ENCODE peak calls at places on chromosomes 11 and 22, in eight cellular contexts. E, C, P, R, T, Y, X and M are unnamed samples.

GRCh38 chr11:25734592-25735211 is 597.2 kb upstream of the ANO3 start:
- DNase-seq in Y (no peak), T (no peak), P (no peak), X (peak; percentile 58), C (peak; percentile 65), R (no peak), E (peak; percentile 41), M (no peak)

GRCh38 chr22:32850591-32851517 is 49.3 kb downstream of the TIMP3 start:
- DNase-seq in R (peak; percentile 77), P (peak; percentile 90), T (no peak), C (no peak), Y (no peak), X (no peak), E (peak; percentile 72), M (no peak)

GRCh38 chr11:15159085-15159484 is 44.4 kb downstream of the INSC start:
- DNase-seq in T (no peak), E (peak; percentile 77), P (no peak), Y (peak; percentile 6), X (peak; percentile 17), C (peak; percentile 38), R (no peak), M (no peak)

GRCh38 chr22:48181168-48181955 is 1418.9 kb downstream of the TBC1D22A start:
- DNase-seq in T (no peak), C (no peak), X (no peak), E (no peak), R (no peak), Y (no peak), P (no peak), M (no peak)

GRCh38 chr22:22103078-22103593 is 120.5 kb upstream of the TOP3B start:
- DNase-seq in C (peak; percentile 24), T (peak; percentile 40), P (no peak), X (peak; percentile 11), Y (no peak), E (peak; percentile 26), R (no peak), M (no peak)

GRCh38 chr22:42856179-42856864 is 751 bp downstream of the ARFGAP3 start:
- DNase-seq in E (peak; percentile 71), C (peak; percentile 42), P (peak; percentile 80), T (peak; percentile 76), R (peak; percentile 79), X (no peak), Y (peak; percentile 64), M (peak; percentile 60)

GRCh38 chr22:47337161-47337621 is 574.7 kb downstream of the TBC1D22A start:
- DNase-seq in E (peak; percentile 77), P (no peak), X (peak; percentile 88), R (no peak), T (no peak), Y (peak; percentile 69), C (no peak), M (no peak)

GRCh38 chr11:134367781-134368180 is 36.0 kb downstream of the GLB1L2 start:
- DNase-seq in C (no peak), Y (no peak), T (no peak), X (no peak), R (no peak), E (no peak), P (no peak), M (no peak)

GRCh38 chr11:17771415-17771814 is 36.8 kb downstream of the KCNC1 start:
- DNase-seq in E (no peak), R (no peak), X (no peak), Y (no peak), T (no peak), C (no peak), P (no peak), M (no peak)

GRCh38 chr11:33692013-33692504 is 8.6 kb downstream of the C11orf91 start:
- DNase-seq in P (peak; percentile 87), E (peak; percentile 98), R (no peak), T (no peak), X (peak; percentile 96), Y (peak; percentile 79), C (peak; percentile 22), M (no peak)

GRCh38 chr22:47631571-47632102 is 869.2 kb downstream of the TBC1D22A start:
- DNase-seq in Y (no peak), X (peak; percentile 91), C (no peak), P (no peak), R (no peak), T (no peak), E (no peak), M (no peak)

GRCh38 chr11:67248653-67249052 is 17.6 kb upstream of the GRK2 start:
- DNase-seq in T (no peak), C (no peak), X (peak; percentile 99), Y (no peak), R (no peak), E (peak; percentile 52), P (no peak), M (no peak)

GRCh38 chr11:8779107-8779506 is 96.5 kb downstream of the RPL27A start:
- DNase-seq in R (no peak), T (no peak), Y (no peak), X (no peak), P (no peak), E (peak; percentile 45), C (no peak), M (no peak)
- H3K4me1 ChIP-seq in R (peaks cover 37% of the 10 kb centered on the region), T (no peaks in the 10 kb centered on the region), Y (peaks cover 15% of the 10 kb centered on the region), X (no peaks in the 10 kb centered on the region), P (peaks cover 7% of the 10 kb centered on the region), E (peaks cover 19% of the 10 kb centered on the region), C (peaks cover 8% of the 10 kb centered on the region), M (no peaks in the 10 kb centered on the region)

GRCh38 chr22:49364398-49364797 is 463.3 kb downstream of the BRD1 start:
- DNase-seq in R (no peak), C (no peak), E (no peak), X (no peak), T (no peak), Y (no peak), P (no peak), M (no peak)

GRCh38 chr22:49365910-49366309 is 461.8 kb downstream of the BRD1 start:
- DNase-seq in Y (no peak), R (no peak), X (no peak), E (no peak), T (no peak), P (no peak), C (no peak), M (no peak)

GRCh38 chr22:49362393-49362792 is 465.3 kb downstream of the BRD1 start:
- DNase-seq in E (no peak), Y (no peak), T (no peak), C (no peak), R (no peak), P (no peak), X (no peak), M (no peak)

GRCh38 chr22:49365191-49365837 is 462.4 kb downstream of the BRD1 start:
- DNase-seq in E (no peak), T (no peak), R (no peak), P (no peak), X (no peak), Y (no peak), C (no peak), M (no peak)

GRCh38 chr22:49363526-49364230 is 464.0 kb downstream of the BRD1 start:
- DNase-seq in P (no peak), C (no peak), Y (no peak), T (no peak), R (no peak), X (no peak), E (no peak), M (no peak)
- H3K9me3 ChIP-seq in P (no peaks in the 10 kb centered on the region), C (no peaks in the 10 kb centered on the region), Y (no peaks in the 10 kb centered on the region), T (no peaks in the 10 kb centered on the region), R (no peaks in the 10 kb centered on the region), X (no peaks in the 10 kb centered on the region), E (no peaks in the 10 kb centered on the region), M (no peaks in the 10 kb centered on the region)

DNA sequence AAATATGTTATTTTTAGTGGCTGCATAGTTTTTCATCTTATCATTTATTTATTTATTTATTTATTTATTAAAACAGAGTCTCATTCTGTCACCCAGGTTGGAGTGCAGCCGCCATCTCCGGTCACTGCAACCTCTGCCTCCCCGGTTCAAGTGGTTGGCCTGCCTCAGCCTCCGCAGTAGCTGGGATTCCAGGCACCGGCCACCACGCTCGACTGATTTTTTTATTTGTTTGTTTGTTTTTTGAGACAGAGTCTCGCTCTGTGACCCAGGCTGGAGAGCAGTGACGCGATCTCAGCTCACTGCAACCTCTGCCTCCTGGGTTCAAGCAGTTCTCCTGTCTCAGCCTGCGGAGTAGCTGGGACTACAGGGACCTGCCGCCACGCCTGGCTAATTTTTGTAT is 262.9 kb upstream of the DDI1 start:
- DNase-seq in P (peak; percentile 53), E (no peak), Y (no peak), R (no peak), X (no peak), C (no peak), T (no peak), M (no peak)
- H3K27ac ChIP-seq in P (peak overlapping the region; percentile 17), E (peak overlapping the region; percentile 28), Y (no peak overlapping the region), R (no peak overlapping the region), X (no peak overlapping the region), C (no peak overlapping the region), T (no peak overlapping the region), M (no peak overlapping the region)

GRCh38 chr11:44936951-44937543 is 13.6 kb downstream of the TP53I11 start:
- DNase-seq in T (no peak), R (no peak), P (no peak), C (no peak), Y (no peak), X (no peak), E (no peak), M (no peak)

GRCh38 chr11:44931466-44931865 is 19.2 kb downstream of the TP53I11 start:
- DNase-seq in R (no peak), T (no peak), C (peak; percentile 42), E (no peak), P (no peak), Y (no peak), X (peak; percentile 10), M (no peak)

GRCh38 chr11:44934735-44935250 is 15.9 kb downstream of the TP53I11 start:
- DNase-seq in T (no peak), Y (no peak), E (no peak), P (no peak), X (no peak), C (no peak), R (no peak), M (no peak)

GRCh38 chr11:44936527-44936926 is 14.2 kb downstream of the TP53I11 start:
- DNase-seq in Y (peak; percentile 80), T (peak; percentile 80), P (peak; percentile 87), E (peak; percentile 76), X (peak; percentile 84), R (peak; percentile 90), C (peak; percentile 74), M (peak; percentile 76)

DNA sequence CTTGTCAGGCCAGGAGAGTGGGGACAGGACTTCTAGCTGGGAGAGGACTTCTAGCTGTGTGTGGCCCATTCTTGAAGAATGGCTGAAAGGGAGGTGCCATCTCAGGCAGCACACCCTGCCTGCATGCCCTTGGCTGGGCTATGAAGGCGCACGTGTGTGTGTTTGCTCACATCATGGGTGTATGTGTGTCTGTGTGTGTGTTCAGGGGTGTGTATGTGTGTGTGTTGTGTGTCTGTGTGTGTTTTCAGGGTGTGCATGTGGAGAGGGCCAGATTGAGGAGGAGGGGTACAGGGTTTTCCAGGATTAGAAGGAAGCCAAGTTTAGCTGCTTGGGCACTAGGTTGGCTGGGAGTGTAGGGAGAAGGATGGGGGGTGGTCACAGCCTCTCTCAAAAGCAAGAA is 16.6 kb downstream of the TP53I11 start:
- DNase-seq in R (no peak), P (no peak), Y (no peak), T (no peak), C (no peak), X (no peak), E (no peak), M (no peak)
- H3K4me1 ChIP-seq in R (peaks cover 6% of the 10 kb centered on the region), P (no peaks in the 10 kb centered on the region), Y (no peaks in the 10 kb centered on the region), T (no peaks in the 10 kb centered on the region), C (peaks cover 23% of the 10 kb centered on the region), X (no peaks in the 10 kb centered on the region), E (no peaks in the 10 kb centered on the region), M (peaks cover 5% of the 10 kb centered on the region)